ENCODE peak calls at places on chromosomes 2 and 18, in nine cellular contexts. One of them, this sample, is unnamed.

GRCh38 chr2:170022692-170023091 is 155.3 kb upstream of the MYO3B start:
- DNase-seq in PC-9: no peak
- DNase-seq in WTC11: no peak
- DNase-seq in lower leg skin: no peak
- DNase-seq in nephron progenitor cell: no peak
- DNase-seq in tibial nerve: no peak
- DNase-seq in bronchial epithelial cell: peak; percentile 51
- DNase-seq in coronary artery: no peak
- DNase-seq in mucosa of descending colon: no peak
- DNase-seq in this sample: no peak

GRCh38 chr18:57434177-57434535 is 1.0 kb upstream of the ONECUT2 start:
- DNase-seq in coronary artery: no peak
- DNase-seq in PC-9: no peak
- DNase-seq in nephron progenitor cell: peak; percentile 22
- DNase-seq in bronchial epithelial cell: no peak
- DNase-seq in tibial nerve: no peak
- DNase-seq in lower leg skin: no peak
- DNase-seq in WTC11: peak; percentile 33
- DNase-seq in mucosa of descending colon: no peak
- DNase-seq in this sample: peak; percentile 50

GRCh38 chr18:363327-364115 is 95.7 kb upstream of the THOC1 start:
- DNase-seq in nephron progenitor cell: no peak
- DNase-seq in bronchial epithelial cell: no peak
- DNase-seq in WTC11: no peak
- DNase-seq in lower leg skin: no peak
- DNase-seq in tibial nerve: no peak
- DNase-seq in mucosa of descending colon: no peak
- DNase-seq in PC-9: no peak
- DNase-seq in coronary artery: no peak
- DNase-seq in this sample: no peak

GRCh38 chr2:120769787-120770120 is 34.1 kb downstream of the GLI2 start:
- DNase-seq in nephron progenitor cell: no peak
- DNase-seq in PC-9: no peak
- DNase-seq in coronary artery: no peak
- DNase-seq in lower leg skin: no peak
- DNase-seq in bronchial epithelial cell: no peak
- DNase-seq in tibial nerve: no peak
- DNase-seq in WTC11: no peak
- DNase-seq in mucosa of descending colon: peak; percentile 8
- DNase-seq in this sample: peak; percentile 10

GRCh38 chr2:238504181-238504711 is 77.5 kb downstream of the ASB1 start:
- DNase-seq in PC-9: no peak
- DNase-seq in nephron progenitor cell: no peak
- DNase-seq in mucosa of descending colon: no peak
- DNase-seq in coronary artery: no peak
- DNase-seq in lower leg skin: peak; percentile 77
- DNase-seq in WTC11: no peak
- DNase-seq in tibial nerve: no peak
- DNase-seq in bronchial epithelial cell: no peak
- DNase-seq in this sample: no peak

GRCh38 chr18:74976331-74976909 is 232.5 kb downstream of the PTGR3 start:
- DNase-seq in coronary artery: no peak
- DNase-seq in bronchial epithelial cell: no peak
- DNase-seq in mucosa of descending colon: no peak
- DNase-seq in tibial nerve: no peak
- DNase-seq in nephron progenitor cell: no peak
- DNase-seq in lower leg skin: no peak
- DNase-seq in PC-9: no peak
- DNase-seq in WTC11: no peak
- DNase-seq in this sample: no peak

GRCh38 chr2:40962026-40962425 is 510.1 kb upstream of the SLC8A1 start:
- DNase-seq in WTC11: no peak
- DNase-seq in PC-9: no peak
- DNase-seq in mucosa of descending colon: no peak
- DNase-seq in nephron progenitor cell: no peak
- DNase-seq in lower leg skin: no peak
- DNase-seq in coronary artery: no peak
- DNase-seq in bronchial epithelial cell: no peak
- DNase-seq in tibial nerve: no peak
- DNase-seq in this sample: no peak

GRCh38 chr2:142874293-142874814 is 3.1 kb upstream of the KYNU start:
- DNase-seq in tibial nerve: no peak
- DNase-seq in lower leg skin: peak; percentile 86
- DNase-seq in WTC11: no peak
- DNase-seq in bronchial epithelial cell: peak; percentile 100
- DNase-seq in PC-9: peak; percentile 72
- DNase-seq in nephron progenitor cell: no peak
- DNase-seq in coronary artery: no peak
- DNase-seq in mucosa of descending colon: no peak
- DNase-seq in this sample: no peak

GRCh38 chr2:153404792-153405191 is 73.8 kb downstream of the RPRM start:
- DNase-seq in WTC11: no peak
- DNase-seq in coronary artery: no peak
- DNase-seq in PC-9: no peak
- DNase-seq in nephron progenitor cell: no peak
- DNase-seq in tibial nerve: no peak
- DNase-seq in bronchial epithelial cell: no peak
- DNase-seq in lower leg skin: no peak
- DNase-seq in mucosa of descending colon: no peak
- DNase-seq in this sample: no peak

GRCh38 chr2:233416199-233416598 is 61.9 kb downstream of the DGKD start:
- DNase-seq in bronchial epithelial cell: no peak
- DNase-seq in tibial nerve: no peak
- DNase-seq in lower leg skin: peak; percentile 5
- DNase-seq in PC-9: no peak
- DNase-seq in coronary artery: no peak
- DNase-seq in nephron progenitor cell: no peak
- DNase-seq in mucosa of descending colon: no peak
- DNase-seq in WTC11: no peak
- DNase-seq in this sample: no peak

GRCh38 chr2:7931808-7932207 is 750.0 kb upstream of the ID2 start:
- DNase-seq in coronary artery: no peak
- DNase-seq in mucosa of descending colon: no peak
- DNase-seq in nephron progenitor cell: no peak
- DNase-seq in lower leg skin: no peak
- DNase-seq in WTC11: no peak
- DNase-seq in bronchial epithelial cell: no peak
- DNase-seq in PC-9: no peak
- DNase-seq in tibial nerve: no peak
- DNase-seq in this sample: no peak

GRCh38 chr2:189751080-189751658 is 11.4 kb downstream of the OSGEPL1 start:
- DNase-seq in coronary artery: no peak
- DNase-seq in mucosa of descending colon: no peak
- DNase-seq in bronchial epithelial cell: peak; percentile 29
- DNase-seq in WTC11: peak; percentile 53
- DNase-seq in nephron progenitor cell: peak; percentile 32
- DNase-seq in tibial nerve: no peak
- DNase-seq in lower leg skin: no peak
- DNase-seq in PC-9: peak; percentile 10
- DNase-seq in this sample: peak; percentile 50

GRCh38 chr18:41378628-41379027 is 576.4 kb upstream of the PIK3C3 start:
- DNase-seq in mucosa of descending colon: no peak
- DNase-seq in coronary artery: no peak
- DNase-seq in PC-9: no peak
- DNase-seq in WTC11: no peak
- DNase-seq in lower leg skin: no peak
- DNase-seq in bronchial epithelial cell: peak; percentile 58
- DNase-seq in tibial nerve: no peak
- DNase-seq in nephron progenitor cell: no peak
- DNase-seq in this sample: no peak

GRCh38 chr18:23235860-23236259 is 100.6 kb downstream of the CABLES1 start:
- DNase-seq in lower leg skin: no peak
- DNase-seq in bronchial epithelial cell: no peak
- DNase-seq in nephron progenitor cell: no peak
- DNase-seq in PC-9: no peak
- DNase-seq in mucosa of descending colon: no peak
- DNase-seq in WTC11: peak; percentile 44
- DNase-seq in tibial nerve: no peak
- DNase-seq in coronary artery: no peak
- DNase-seq in this sample: no peak

GRCh38 chr18:77199707-77200106 is 49.9 kb upstream of the GALR1 start:
- DNase-seq in nephron progenitor cell: no peak
- DNase-seq in tibial nerve: no peak
- DNase-seq in lower leg skin: no peak
- DNase-seq in mucosa of descending colon: no peak
- DNase-seq in PC-9: no peak
- DNase-seq in coronary artery: no peak
- DNase-seq in WTC11: no peak
- DNase-seq in bronchial epithelial cell: no peak
- DNase-seq in this sample: no peak

GRCh38 chr18:77191241-77191751 is 58.4 kb upstream of the GALR1 start:
- DNase-seq in coronary artery: no peak
- DNase-seq in nephron progenitor cell: no peak
- DNase-seq in mucosa of descending colon: no peak
- DNase-seq in lower leg skin: no peak
- DNase-seq in PC-9: no peak
- DNase-seq in bronchial epithelial cell: peak; percentile 7
- DNase-seq in WTC11: no peak
- DNase-seq in tibial nerve: no peak
- DNase-seq in this sample: no peak

GRCh38 chr18:77198663-77199062 is 51.0 kb upstream of the GALR1 start:
- DNase-seq in mucosa of descending colon: no peak
- DNase-seq in nephron progenitor cell: no peak
- DNase-seq in coronary artery: no peak
- DNase-seq in lower leg skin: no peak
- DNase-seq in tibial nerve: no peak
- DNase-seq in WTC11: no peak
- DNase-seq in bronchial epithelial cell: no peak
- DNase-seq in PC-9: no peak
- DNase-seq in this sample: no peak

GRCh38 chr18:77201508-77201907 is 48.1 kb upstream of the GALR1 start:
- DNase-seq in coronary artery: no peak
- DNase-seq in lower leg skin: no peak
- DNase-seq in mucosa of descending colon: no peak
- DNase-seq in PC-9: no peak
- DNase-seq in WTC11: no peak
- DNase-seq in bronchial epithelial cell: peak; percentile 63
- DNase-seq in tibial nerve: no peak
- DNase-seq in nephron progenitor cell: no peak
- DNase-seq in this sample: no peak

DNA sequence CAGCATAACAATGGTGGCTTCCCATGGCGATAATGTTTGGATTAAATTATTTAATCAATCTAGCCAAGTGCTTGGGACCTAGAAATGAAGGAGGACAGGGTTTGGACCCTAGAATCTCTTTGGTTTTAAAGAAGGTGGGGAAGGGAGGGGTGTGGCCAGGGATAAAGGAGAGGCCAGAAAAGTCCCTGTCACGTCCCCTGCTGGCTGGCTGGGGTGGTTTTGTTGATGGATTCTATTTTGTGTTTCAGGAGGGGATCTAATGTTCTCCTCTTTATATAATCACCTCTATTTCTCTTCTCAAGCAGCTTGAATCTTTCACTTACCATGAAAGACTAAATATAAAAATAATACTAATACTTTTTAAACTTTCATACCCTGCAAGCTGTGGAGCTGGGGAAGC is 52.6 kb upstream of the GALR1 start:
- DNase-seq in mucosa of descending colon: no peak
- DNase-seq in bronchial epithelial cell: no peak
- DNase-seq in lower leg skin: no peak
- DNase-seq in tibial nerve: no peak
- DNase-seq in PC-9: no peak
- DNase-seq in WTC11: peak; percentile 45
- DNase-seq in nephron progenitor cell: no peak
- DNase-seq in coronary artery: no peak
- DNase-seq in this sample: no peak
- TF ChIP-seq CTCF in mucosa of descending colon: no peak
- TF ChIP-seq CTCF in bronchial epithelial cell: no peak
- TF ChIP-seq CTCF in lower leg skin: no peak
- TF ChIP-seq CTCF in tibial nerve: no peak
- TF ChIP-seq CTCF in PC-9: no peak
- TF ChIP-seq CTCF in WTC11: no peak
- TF ChIP-seq CTCF in nephron progenitor cell: no peak
- TF ChIP-seq CTCF in coronary artery: no peak
- TF ChIP-seq CTCF in this sample: no peak

GRCh38 chr2:182482511-182482910 is 55.7 kb upstream of the PDE1A start:
- DNase-seq in PC-9: no peak
- DNase-seq in WTC11: no peak
- DNase-seq in bronchial epithelial cell: no peak
- DNase-seq in mucosa of descending colon: no peak
- DNase-seq in nephron progenitor cell: no peak
- DNase-seq in lower leg skin: no peak
- DNase-seq in tibial nerve: no peak
- DNase-seq in coronary artery: no peak
- DNase-seq in this sample: no peak

GRCh38 chr2:182477774-182478173 is 50.9 kb upstream of the PDE1A start:
- DNase-seq in lower leg skin: no peak
- DNase-seq in bronchial epithelial cell: no peak
- DNase-seq in nephron progenitor cell: no peak
- DNase-seq in WTC11: no peak
- DNase-seq in coronary artery: no peak
- DNase-seq in tibial nerve: no peak
- DNase-seq in PC-9: no peak
- DNase-seq in mucosa of descending colon: no peak
- DNase-seq in this sample: no peak

DNA sequence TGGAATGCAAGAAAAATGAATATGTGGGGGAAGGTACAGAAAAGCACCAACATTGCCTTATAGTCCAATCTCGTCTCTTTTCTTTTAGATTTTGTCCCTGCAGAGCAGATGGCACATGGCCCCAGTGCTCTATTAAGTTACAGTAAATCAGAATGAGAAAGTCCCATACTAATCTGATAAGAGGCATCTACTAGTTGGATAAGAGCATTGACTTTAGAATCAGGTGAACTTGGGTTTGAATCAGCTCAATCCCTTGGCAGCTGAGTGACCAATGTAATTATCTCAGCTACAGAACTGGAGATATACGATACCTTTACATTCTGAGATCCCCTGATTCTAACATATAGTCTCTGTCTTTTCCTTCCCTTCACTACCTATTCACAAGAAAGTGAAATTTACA is 54.8 kb upstream of the PDE1A start:
- DNase-seq in bronchial epithelial cell: no peak
- DNase-seq in tibial nerve: no peak
- DNase-seq in mucosa of descending colon: no peak
- DNase-seq in PC-9: no peak
- DNase-seq in nephron progenitor cell: no peak
- DNase-seq in lower leg skin: no peak
- DNase-seq in coronary artery: no peak
- DNase-seq in WTC11: no peak
- DNase-seq in this sample: no peak
- TF ChIP-seq CTCF in bronchial epithelial cell: no peak
- TF ChIP-seq CTCF in tibial nerve: no peak
- TF ChIP-seq CTCF in mucosa of descending colon: no peak
- TF ChIP-seq CTCF in PC-9: no peak
- TF ChIP-seq CTCF in nephron progenitor cell: no peak
- TF ChIP-seq CTCF in lower leg skin: no peak
- TF ChIP-seq CTCF in coronary artery: no peak
- TF ChIP-seq CTCF in WTC11: no peak
- TF ChIP-seq CTCF in this sample: no peak

GRCh38 chr2:28824207-28824606 is 13.6 kb downstream of the SPDYA start:
- DNase-seq in bronchial epithelial cell: no peak
- DNase-seq in tibial nerve: no peak
- DNase-seq in lower leg skin: no peak
- DNase-seq in WTC11: no peak
- DNase-seq in PC-9: no peak
- DNase-seq in mucosa of descending colon: no peak
- DNase-seq in nephron progenitor cell: no peak
- DNase-seq in coronary artery: no peak
- DNase-seq in this sample: no peak
- TF ChIP-seq CTCF in bronchial epithelial cell: no peak
- TF ChIP-seq CTCF in tibial nerve: no peak
- TF ChIP-seq CTCF in lower leg skin: no peak
- TF ChIP-seq CTCF in WTC11: no peak
- TF ChIP-seq CTCF in PC-9: no peak
- TF ChIP-seq CTCF in mucosa of descending colon: no peak
- TF ChIP-seq CTCF in nephron progenitor cell: no peak
- TF ChIP-seq CTCF in coronary artery: no peak
- TF ChIP-seq CTCF in this sample: no peak

GRCh38 chr2:54704688-54705605 is 18.5 kb upstream of the EML6 start:
- DNase-seq in PC-9: no peak
- DNase-seq in lower leg skin: no peak
- DNase-seq in mucosa of descending colon: no peak
- DNase-seq in WTC11: no peak
- DNase-seq in nephron progenitor cell: no peak
- DNase-seq in tibial nerve: no peak
- DNase-seq in coronary artery: no peak
- DNase-seq in bronchial epithelial cell: peak; percentile 65
- DNase-seq in this sample: no peak
- TF ChIP-seq CTCF in PC-9: peak; percentile 91
- TF ChIP-seq CTCF in lower leg skin: no peak
- TF ChIP-seq CTCF in mucosa of descending colon: peak; percentile 27
- TF ChIP-seq CTCF in WTC11: no peak
- TF ChIP-seq CTCF in nephron progenitor cell: peak; percentile 37
- TF ChIP-seq CTCF in tibial nerve: peak; percentile 57
- TF ChIP-seq CTCF in coronary artery: peak; percentile 36
- TF ChIP-seq CTCF in bronchial epithelial cell: peak; percentile 21
- TF ChIP-seq CTCF in this sample: no peak

This sample was measured in glutamatergic neuron.